ENCODE peak calls at places on chromosomes 6 and 20, in ten cellular contexts. J is ELR, S is GM13976, K is HCT116, M is smooth muscle cell of the brain vasculature, N is amniotic stem cell, I is AG08396, B is neural crest cell, T is H9, Y is AML-193. X is an unnamed sample.
A peak's percentile ranks its signal among the peaks of the same experiment; 100 is the strongest.

GRCh38 chr20:25044660-25045342 is 13.1 kb downstream of the ACSS1 start:
- DNase-seq in J (no peak), S (no peak), K (no peak), M (no peak), N (no peak), I (no peak), B (no peak), T (no peak), Y (no peak), X (no peak)

GRCh38 chr20:60581606-60582005 is 623.4 kb downstream of the CDH26 start:
- DNase-seq in J (no peak), S (no peak), K (no peak), M (no peak), N (no peak), I (no peak), B (no peak), T (no peak), Y (no peak), X (no peak)

GRCh38 chr6:148846778-148847761 is 100.2 kb downstream of the UST start:
- DNase-seq in J (no peak), S (no peak), K (no peak), M (no peak), N (no peak), I (no peak), B (no peak), T (no peak), Y (no peak), X (no peak)

GRCh38 chr20:571754-572331 is 28.3 kb upstream of the CSNK2A1 start:
- DNase-seq in J (no peak), S (no peak), K (no peak), M (no peak), N (no peak), I (peak; percentile 49), B (no peak), T (peak; percentile 61), Y (no peak), X (no peak)

GRCh38 chr6:147166360-147166944 is 37.8 kb upstream of the STXBP5 start:
- DNase-seq in J (peak; percentile 16), S (no peak), K (no peak), M (no peak), N (no peak), I (no peak), B (no peak), T (no peak), Y (no peak), X (no peak)

GRCh38 chr20:25514195-25514594 is 71.1 kb downstream of the NINL start:
- DNase-seq in J (no peak), S (no peak), K (no peak), M (no peak), N (no peak), I (no peak), B (no peak), T (no peak), Y (no peak), X (no peak)

GRCh38 chr6:57190140-57190539 is 18.0 kb downstream of the BAG2 start:
- DNase-seq in J (peak; percentile 59), S (no peak), K (no peak), M (no peak), N (peak; percentile 8), I (peak; percentile 11), B (no peak), T (no peak), Y (peak; percentile 28), X (no peak)

GRCh38 chr6:90521955-90522354 is 64.9 kb downstream of the MAP3K7 start:
- DNase-seq in J (no peak), S (no peak), K (no peak), M (no peak), N (no peak), I (no peak), B (no peak), T (no peak), Y (no peak), X (no peak)

GRCh38 chr20:50346372-50347347 is 156.0 kb downstream of the CEBPB start:
- DNase-seq in J (peak; percentile 87), S (no peak), K (no peak), M (peak; percentile 77), N (peak; percentile 83), I (peak; percentile 73), B (no peak), T (no peak), Y (peak; percentile 58), X (no peak)

GRCh38 chr6:133623065-133623464 is 265.8 kb upstream of the TCF21 start:
- DNase-seq in J (no peak), S (no peak), K (no peak), M (no peak), N (no peak), I (peak; percentile 29), B (no peak), T (no peak), Y (no peak), X (no peak)